ENCODE peak calls at places on chromosomes 16 and 17, in four cellular contexts. One of them, this sample, is unnamed.

GRCh38 chr17:6254036-6254435 is 180.9 kb downstream of the AIPL1 start:
- DNase-seq in AG04450: no peak
- DNase-seq in MM.1S: no peak
- DNase-seq in body of pancreas: no peak
- DNase-seq in this sample: no peak

GRCh38 chr17:545156-545555 is 169.5 kb downstream of the VPS53 start:
- DNase-seq in body of pancreas: no peak
- DNase-seq in MM.1S: no peak
- DNase-seq in AG04450: no peak
- DNase-seq in this sample: no peak

GRCh38 chr16:56662357-56663354 is 4.9 kb downstream of the MT1F start:
- DNase-seq in MM.1S: no peak
- DNase-seq in body of pancreas: no peak
- DNase-seq in AG04450: no peak
- DNase-seq in this sample: no peak

GRCh38 chr17:17809527-17810373 is 27.0 kb downstream of the SREBF1 start:
- DNase-seq in body of pancreas: no peak
- DNase-seq in MM.1S: no peak
- DNase-seq in AG04450: no peak
- DNase-seq in this sample: no peak

GRCh38 chr17:57956311-57957119 is 1.3 kb upstream of the CUEDC1 start:
- DNase-seq in body of pancreas: peak; percentile 9
- DNase-seq in MM.1S: peak; percentile 80
- DNase-seq in AG04450: no peak
- DNase-seq in this sample: no peak

GRCh38 chr16:9407206-9407758 is 315.8 kb downstream of the HAPSTR1 start:
- DNase-seq in AG04450: no peak
- DNase-seq in body of pancreas: no peak
- DNase-seq in MM.1S: no peak
- DNase-seq in this sample: no peak

GRCh38 chr16:86858501-86858900 is 280.2 kb downstream of the FOXL1 start:
- DNase-seq in body of pancreas: no peak
- DNase-seq in AG04450: no peak
- DNase-seq in MM.1S: no peak
- DNase-seq in this sample: no peak

GRCh38 chr16:59696495-59696894 is 962.4 kb upstream of the GOT2 start:
- DNase-seq in AG04450: no peak
- DNase-seq in body of pancreas: no peak
- DNase-seq in MM.1S: no peak
- DNase-seq in this sample: no peak

GRCh38 chr17:77214743-77215142 is 74.0 kb downstream of the SEC14L1 start:
- DNase-seq in body of pancreas: no peak
- DNase-seq in MM.1S: no peak
- DNase-seq in AG04450: no peak
- DNase-seq in this sample: no peak

GRCh38 chr17:1422907-1423306 is 22.9 kb upstream of the YWHAE start:
- DNase-seq in MM.1S: no peak
- DNase-seq in body of pancreas: no peak
- DNase-seq in AG04450: peak; percentile 87
- DNase-seq in this sample: peak; percentile 23

GRCh38 chr17:54172654-54173316 is 350.1 kb downstream of the KIF2B start:
- DNase-seq in body of pancreas: peak; percentile 11
- DNase-seq in AG04450: no peak
- DNase-seq in MM.1S: peak; percentile 35
- DNase-seq in this sample: no peak

GRCh38 chr16:66695474-66695934 is 1.0 kb downstream of the CMTM4 start:
- DNase-seq in AG04450: no peak
- DNase-seq in body of pancreas: no peak
- DNase-seq in MM.1S: no peak
- DNase-seq in this sample: no peak

GRCh38 chr16:66441586-66442375 is 14.7 kb downstream of the BEAN1 start:
- DNase-seq in body of pancreas: no peak
- DNase-seq in AG04450: no peak
- DNase-seq in MM.1S: no peak
- DNase-seq in this sample: no peak

GRCh38 chr17:46013502-46014165 is 14.6 kb downstream of the STH start:
- DNase-seq in MM.1S: no peak
- DNase-seq in body of pancreas: no peak
- DNase-seq in AG04450: peak; percentile 27
- DNase-seq in this sample: no peak

GRCh38 chr16:70482624-70483023 is 28.2 kb downstream of the FCSK start:
- DNase-seq in body of pancreas: no peak
- DNase-seq in AG04450: no peak
- DNase-seq in MM.1S: no peak
- DNase-seq in this sample: no peak

GRCh38 chr17:79191270-79191934 is 116.8 kb downstream of the ENGASE start:
- DNase-seq in AG04450: no peak
- DNase-seq in MM.1S: no peak
- DNase-seq in body of pancreas: no peak
- DNase-seq in this sample: no peak

GRCh38 chr17:6097005-6097279 is 26.8 kb downstream of the WSCD1 start:
- DNase-seq in AG04450: no peak
- DNase-seq in body of pancreas: no peak
- DNase-seq in MM.1S: no peak
- DNase-seq in this sample: no peak

GRCh38 chr17:44102845-44103622 is 20.4 kb downstream of the HDAC5 start:
- DNase-seq in body of pancreas: no peak
- DNase-seq in MM.1S: no peak
- DNase-seq in AG04450: no peak
- DNase-seq in this sample: no peak

GRCh38 chr16:89031715-89032659 is 55.0 kb upstream of the CBFA2T3 start:
- DNase-seq in AG04450: no peak
- DNase-seq in body of pancreas: no peak
- DNase-seq in MM.1S: peak; percentile 22
- DNase-seq in this sample: no peak

GRCh38 chr16:1443403-1443973 is 868 bp downstream of the CCDC154 start:
- DNase-seq in body of pancreas: no peak
- DNase-seq in AG04450: no peak
- DNase-seq in MM.1S: no peak
- DNase-seq in this sample: no peak

GRCh38 chr16:35365675-35366074 is 1906.3 kb downstream of the TP53TG3F start:
- DNase-seq in MM.1S: no peak
- DNase-seq in AG04450: no peak
- DNase-seq in body of pancreas: no peak
- DNase-seq in this sample: no peak

DNA sequence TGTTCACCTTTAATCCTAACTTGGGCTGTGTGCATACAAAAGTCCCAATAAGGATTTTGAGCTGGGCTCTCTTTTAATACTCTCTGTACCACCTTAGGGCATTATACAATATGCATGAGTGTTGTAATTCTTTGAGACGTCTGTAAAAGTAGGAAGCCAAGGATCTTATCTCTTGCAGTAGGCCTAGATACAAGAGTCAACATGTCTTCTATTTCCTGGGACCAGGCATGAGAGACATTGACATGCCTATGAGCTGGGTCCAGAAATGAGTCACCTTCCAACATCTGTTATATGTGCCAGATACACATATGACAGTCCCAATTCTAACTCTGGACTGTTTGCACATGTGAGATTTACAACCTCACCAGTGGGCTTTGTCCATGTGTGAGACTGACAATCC is 1911.2 kb downstream of the TP53TG3F start:
- DNase-seq in MM.1S: no peak
- DNase-seq in body of pancreas: no peak
- DNase-seq in AG04450: no peak
- DNase-seq in this sample: no peak
- H3K9me3 ChIP-seq in MM.1S: no peaks in the 10 kb centered on the region
- H3K9me3 ChIP-seq in body of pancreas: no peaks in the 10 kb centered on the region
- H3K9me3 ChIP-seq in AG04450: peaks cover 14% of the 10 kb centered on the region
- H3K9me3 ChIP-seq in this sample: no peaks in the 10 kb centered on the region

GRCh38 chr17:83181991-83182619 is 102.7 kb downstream of the METRNL start:
- DNase-seq in MM.1S: no peak
- DNase-seq in AG04450: no peak
- DNase-seq in body of pancreas: no peak
- DNase-seq in this sample: no peak
- H3K9me3 ChIP-seq in MM.1S: no peaks in the 10 kb centered on the region
- H3K9me3 ChIP-seq in AG04450: peaks cover 7% of the 10 kb centered on the region
- H3K9me3 ChIP-seq in body of pancreas: no peaks in the 10 kb centered on the region
- H3K9me3 ChIP-seq in this sample: no peaks in the 10 kb centered on the region

GRCh38 chr17:68738044-68738443 is 136.9 kb upstream of the FAM20A start:
- DNase-seq in AG04450: no peak
- DNase-seq in body of pancreas: no peak
- DNase-seq in MM.1S: no peak
- DNase-seq in this sample: no peak
- H3K9me3 ChIP-seq in AG04450: no peaks in the 10 kb centered on the region
- H3K9me3 ChIP-seq in body of pancreas: no peaks in the 10 kb centered on the region
- H3K9me3 ChIP-seq in MM.1S: no peaks in the 10 kb centered on the region
- H3K9me3 ChIP-seq in this sample: no peaks in the 10 kb centered on the region

DNA sequence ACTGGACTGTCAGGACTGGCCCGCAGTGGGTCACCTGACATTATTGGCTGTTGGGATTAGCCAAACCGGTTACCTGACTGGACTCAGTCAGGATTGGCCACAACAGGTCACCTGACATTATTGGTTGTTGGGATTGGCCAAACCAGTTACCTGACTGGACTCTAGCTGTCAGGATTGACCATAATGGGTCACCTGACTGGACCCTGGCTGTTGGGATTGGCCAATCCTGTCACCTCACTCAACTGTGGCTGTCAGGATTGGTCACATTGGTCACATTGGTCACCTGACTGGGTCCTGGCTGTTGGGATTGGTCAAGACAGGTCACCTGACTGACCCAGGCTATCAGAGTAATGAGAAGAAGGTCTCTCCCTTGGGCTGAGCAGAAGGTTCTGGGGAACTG is 207.7 kb upstream of the SDK2 start:
- DNase-seq in body of pancreas: no peak
- DNase-seq in AG04450: no peak
- DNase-seq in MM.1S: no peak
- DNase-seq in this sample: no peak
- H3K9me3 ChIP-seq in body of pancreas: no peaks in the 10 kb centered on the region
- H3K9me3 ChIP-seq in AG04450: peaks cover 65% of the 10 kb centered on the region
- H3K9me3 ChIP-seq in MM.1S: no peaks in the 10 kb centered on the region
- H3K9me3 ChIP-seq in this sample: no peaks in the 10 kb centered on the region

DNA sequence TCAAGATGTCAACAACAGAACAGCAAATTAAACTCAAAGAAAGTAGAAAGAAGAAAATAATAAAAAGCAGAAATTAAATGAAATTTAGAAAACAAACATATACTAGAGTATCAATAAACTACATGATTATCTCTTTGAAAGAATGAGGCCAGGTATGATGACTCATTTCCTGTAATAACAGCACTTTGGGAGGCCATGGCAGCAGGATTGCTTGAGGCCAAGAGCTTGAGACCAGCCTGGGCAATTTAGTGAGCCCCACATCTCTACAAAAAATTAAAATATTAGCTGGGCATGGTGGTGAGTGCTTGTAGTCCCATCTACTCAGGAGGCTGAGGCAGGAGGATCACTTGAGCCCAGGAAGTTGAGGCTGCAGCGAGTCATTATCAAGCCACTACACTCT is 232.5 kb downstream of the RAB11FIP4 start:
- DNase-seq in MM.1S: no peak
- DNase-seq in body of pancreas: no peak
- DNase-seq in AG04450: no peak
- DNase-seq in this sample: no peak
- H3K9me3 ChIP-seq in MM.1S: no peaks in the 10 kb centered on the region
- H3K9me3 ChIP-seq in body of pancreas: no peaks in the 10 kb centered on the region
- H3K9me3 ChIP-seq in AG04450: peaks cover 19% of the 10 kb centered on the region
- H3K9me3 ChIP-seq in this sample: peaks cover 21% of the 10 kb centered on the region

GRCh38 chr17:70329751-70330150 is 160.4 kb downstream of the KCNJ2 start:
- DNase-seq in AG04450: no peak
- DNase-seq in MM.1S: no peak
- DNase-seq in body of pancreas: no peak
- DNase-seq in this sample: no peak
- H3K9me3 ChIP-seq in AG04450: no peaks in the 10 kb centered on the region
- H3K9me3 ChIP-seq in MM.1S: no peaks in the 10 kb centered on the region
- H3K9me3 ChIP-seq in body of pancreas: no peaks in the 10 kb centered on the region
- H3K9me3 ChIP-seq in this sample: no peaks in the 10 kb centered on the region

GRCh38 chr16:35639233-35640205 is 2180.1 kb downstream of the TP53TG3F start:
- DNase-seq in MM.1S: no peak
- DNase-seq in body of pancreas: no peak
- DNase-seq in AG04450: no peak
- DNase-seq in this sample: no peak

GRCh38 chr16:35636831-35637230 is 2177.4 kb downstream of the TP53TG3F start:
- DNase-seq in AG04450: no peak
- DNase-seq in MM.1S: no peak
- DNase-seq in body of pancreas: no peak
- DNase-seq in this sample: no peak

GRCh38 chr16:35637683-35638082 is 2178.3 kb downstream of the TP53TG3F start:
- DNase-seq in body of pancreas: no peak
- DNase-seq in MM.1S: no peak
- DNase-seq in AG04450: no peak
- DNase-seq in this sample: no peak

DNA sequence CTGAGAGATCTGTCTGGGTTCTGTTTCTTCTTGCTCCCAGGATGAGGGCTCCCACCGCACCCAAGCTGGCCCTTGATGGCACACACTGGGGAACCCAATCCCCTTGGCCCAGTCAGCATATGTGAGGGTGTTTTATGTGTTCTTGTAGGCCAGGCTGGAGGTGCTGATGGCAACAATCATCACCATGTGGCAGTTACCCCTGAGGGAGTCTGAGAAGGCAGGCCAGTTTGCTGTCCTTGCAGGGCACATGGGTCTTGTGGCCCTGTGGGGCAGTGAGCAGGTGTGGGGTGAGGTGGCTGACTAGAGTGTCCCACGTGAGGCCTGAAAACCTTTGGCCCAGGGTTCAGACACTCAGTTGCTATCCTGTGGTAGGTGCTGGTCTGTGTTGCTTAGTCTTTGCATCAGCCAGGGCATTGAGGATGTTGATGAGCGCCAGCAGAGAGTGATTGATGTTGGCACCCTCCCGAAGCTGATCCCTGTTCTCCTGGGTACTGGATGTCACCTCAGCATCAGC is 2183.0 kb downstream of the TP53TG3F start:
- DNase-seq in MM.1S: no peak
- DNase-seq in body of pancreas: no peak
- DNase-seq in AG04450: no peak
- DNase-seq in this sample: no peak
- H3K9me3 ChIP-seq in MM.1S: no peaks in the 10 kb centered on the region
- H3K9me3 ChIP-seq in body of pancreas: no peaks in the 10 kb centered on the region
- H3K9me3 ChIP-seq in AG04450: peaks cover 55% of the 10 kb centered on the region
- H3K9me3 ChIP-seq in this sample: no peaks in the 10 kb centered on the region

GRCh38 chr16:35480988-35481387 is 2021.6 kb downstream of the TP53TG3F start:
- DNase-seq in MM.1S: no peak
- DNase-seq in body of pancreas: no peak
- DNase-seq in AG04450: no peak
- DNase-seq in this sample: no peak
- H3K9me3 ChIP-seq in MM.1S: no peaks in the 10 kb centered on the region
- H3K9me3 ChIP-seq in body of pancreas: no peaks in the 10 kb centered on the region
- H3K9me3 ChIP-seq in AG04450: peaks cover 13% of the 10 kb centered on the region
- H3K9me3 ChIP-seq in this sample: no peaks in the 10 kb centered on the region

DNA sequence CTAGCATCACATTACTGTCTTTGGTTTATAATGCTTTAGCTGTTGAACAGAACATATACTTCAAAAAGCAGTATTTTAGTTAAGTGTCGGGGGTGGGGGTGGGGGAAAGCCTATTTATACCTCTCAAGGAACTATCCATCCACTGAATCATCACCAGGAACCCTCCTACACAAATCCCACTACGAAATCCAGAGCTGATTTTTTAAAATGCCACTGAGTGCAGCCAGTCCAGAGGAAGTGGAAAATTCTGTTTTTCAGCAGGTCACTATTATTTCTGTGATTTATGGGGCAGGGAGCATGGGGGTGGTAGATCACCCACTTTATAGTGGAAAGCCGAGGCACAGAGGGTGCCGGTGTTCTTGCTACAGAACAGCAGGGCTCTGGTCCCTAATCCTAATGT is 284.1 kb downstream of the SOX9 start:
- DNase-seq in AG04450: no peak
- DNase-seq in MM.1S: no peak
- DNase-seq in body of pancreas: no peak
- DNase-seq in this sample: no peak
- H3K9me3 ChIP-seq in AG04450: no peaks in the 10 kb centered on the region
- H3K9me3 ChIP-seq in MM.1S: no peaks in the 10 kb centered on the region
- H3K9me3 ChIP-seq in body of pancreas: no peaks in the 10 kb centered on the region
- H3K9me3 ChIP-seq in this sample: no peaks in the 10 kb centered on the region